ENCODE peak calls at places on chromosomes 7 and 10, in seven cellular contexts. One of them, this sample, is unnamed.

GRCh38 chr7:122709930-122710646 is 7.4 kb upstream of the RNF148 start:
- DNase-seq in breast epithelium: no peak
- DNase-seq in body of pancreas: no peak
- DNase-seq in vagina: no peak
- DNase-seq in cardiac muscle cell: no peak
- DNase-seq in effector memory CD4-positive, alpha-beta T cell: no peak
- DNase-seq in mammary epithelial cell: no peak
- DNase-seq in this sample: no peak

GRCh38 chr7:44395067-44395466 is 69.7 kb upstream of the CAMK2B start:
- DNase-seq in breast epithelium: no peak
- DNase-seq in body of pancreas: no peak
- DNase-seq in vagina: peak
- DNase-seq in cardiac muscle cell: no peak
- DNase-seq in effector memory CD4-positive, alpha-beta T cell: no peak
- DNase-seq in mammary epithelial cell: no peak
- DNase-seq in this sample: no peak

GRCh38 chr7:45021604-45022296 is 21.7 kb downstream of the CCM2 start:
- DNase-seq in breast epithelium: no peak
- DNase-seq in body of pancreas: no peak
- DNase-seq in vagina: no peak
- DNase-seq in cardiac muscle cell: peak
- DNase-seq in effector memory CD4-positive, alpha-beta T cell: no peak
- DNase-seq in mammary epithelial cell: peak
- DNase-seq in this sample: peak

GRCh38 chr7:46486264-46487206 is 565.5 kb upstream of the IGFBP3 start:
- DNase-seq in breast epithelium: no peak
- DNase-seq in body of pancreas: peak
- DNase-seq in vagina: peak
- DNase-seq in cardiac muscle cell: peak
- DNase-seq in effector memory CD4-positive, alpha-beta T cell: no peak
- DNase-seq in mammary epithelial cell: peak
- DNase-seq in this sample: no peak

GRCh38 chr7:155457544-155458316 is at the start of gene EN2:
- DNase-seq in breast epithelium: no peak
- DNase-seq in body of pancreas: no peak
- DNase-seq in vagina: no peak
- DNase-seq in cardiac muscle cell: no peak
- DNase-seq in effector memory CD4-positive, alpha-beta T cell: no peak
- DNase-seq in mammary epithelial cell: no peak
- DNase-seq in this sample: no peak

GRCh38 chr10:28279878-28280277 is 23.0 kb downstream of the MPP7 start:
- DNase-seq in breast epithelium: no peak
- DNase-seq in body of pancreas: no peak
- DNase-seq in vagina: no peak
- DNase-seq in cardiac muscle cell: no peak
- DNase-seq in effector memory CD4-positive, alpha-beta T cell: no peak
- DNase-seq in mammary epithelial cell: no peak
- DNase-seq in this sample: no peak

GRCh38 chr7:121366852-121367431 is 29.2 kb downstream of the FAM3C start:
- DNase-seq in breast epithelium: no peak
- DNase-seq in body of pancreas: peak
- DNase-seq in vagina: no peak
- DNase-seq in cardiac muscle cell: peak
- DNase-seq in effector memory CD4-positive, alpha-beta T cell: peak
- DNase-seq in mammary epithelial cell: no peak
- DNase-seq in this sample: no peak

GRCh38 chr10:36888925-36889573 is 236.3 kb upstream of the ANKRD30A start:
- DNase-seq in breast epithelium: peak
- DNase-seq in body of pancreas: peak
- DNase-seq in vagina: no peak
- DNase-seq in cardiac muscle cell: peak
- DNase-seq in effector memory CD4-positive, alpha-beta T cell: peak
- DNase-seq in mammary epithelial cell: peak
- DNase-seq in this sample: peak

GRCh38 chr10:117373848-117374505 is 1.3 kb downstream of the PDZD8 start:
- DNase-seq in breast epithelium: no peak
- DNase-seq in body of pancreas: peak
- DNase-seq in vagina: no peak
- DNase-seq in cardiac muscle cell: peak
- DNase-seq in effector memory CD4-positive, alpha-beta T cell: peak
- DNase-seq in mammary epithelial cell: peak
- DNase-seq in this sample: peak

GRCh38 chr7:128353610-128354009 is 7.9 kb downstream of the PRRT4 start:
- DNase-seq in breast epithelium: no peak
- DNase-seq in body of pancreas: no peak
- DNase-seq in vagina: peak
- DNase-seq in cardiac muscle cell: no peak
- DNase-seq in effector memory CD4-positive, alpha-beta T cell: no peak
- DNase-seq in mammary epithelial cell: no peak
- DNase-seq in this sample: no peak

GRCh38 chr7:105769951-105770628 is 106.3 kb downstream of the ATXN7L1 start:
- DNase-seq in breast epithelium: no peak
- DNase-seq in body of pancreas: no peak
- DNase-seq in vagina: no peak
- DNase-seq in cardiac muscle cell: no peak
- DNase-seq in effector memory CD4-positive, alpha-beta T cell: no peak
- DNase-seq in mammary epithelial cell: no peak
- DNase-seq in this sample: no peak

GRCh38 chr7:152464312-152465117 is 28.7 kb upstream of the KMT2C start:
- DNase-seq in breast epithelium: peak
- DNase-seq in body of pancreas: peak
- DNase-seq in vagina: peak
- DNase-seq in cardiac muscle cell: peak
- DNase-seq in effector memory CD4-positive, alpha-beta T cell: peak
- DNase-seq in mammary epithelial cell: peak
- DNase-seq in this sample: peak

GRCh38 chr10:73485320-73485719 is 10.5 kb downstream of the PPP3CB start:
- DNase-seq in breast epithelium: no peak
- DNase-seq in body of pancreas: no peak
- DNase-seq in vagina: no peak
- DNase-seq in cardiac muscle cell: no peak
- DNase-seq in effector memory CD4-positive, alpha-beta T cell: no peak
- DNase-seq in mammary epithelial cell: no peak
- DNase-seq in this sample: no peak

GRCh38 chr10:131727612-131728011 is 173.2 kb upstream of the PPP2R2D start:
- DNase-seq in breast epithelium: peak
- DNase-seq in body of pancreas: no peak
- DNase-seq in vagina: peak
- DNase-seq in cardiac muscle cell: no peak
- DNase-seq in effector memory CD4-positive, alpha-beta T cell: no peak
- DNase-seq in mammary epithelial cell: no peak
- DNase-seq in this sample: no peak

GRCh38 chr10:43846187-43846680 is 197.6 kb upstream of the ZNF32 start:
- DNase-seq in breast epithelium: no peak
- DNase-seq in body of pancreas: no peak
- DNase-seq in vagina: no peak
- DNase-seq in cardiac muscle cell: peak
- DNase-seq in effector memory CD4-positive, alpha-beta T cell: peak
- DNase-seq in mammary epithelial cell: no peak
- DNase-seq in this sample: no peak

GRCh38 chr7:22723171-22723601 is 3.8 kb upstream of the IL6 start:
- DNase-seq in breast epithelium: no peak
- DNase-seq in body of pancreas: peak
- DNase-seq in vagina: no peak
- DNase-seq in cardiac muscle cell: peak
- DNase-seq in effector memory CD4-positive, alpha-beta T cell: no peak
- DNase-seq in mammary epithelial cell: no peak
- DNase-seq in this sample: no peak

GRCh38 chr7:17474724-17475344 is 176.4 kb downstream of the AHR start:
- DNase-seq in breast epithelium: no peak
- DNase-seq in body of pancreas: no peak
- DNase-seq in vagina: no peak
- DNase-seq in cardiac muscle cell: no peak
- DNase-seq in effector memory CD4-positive, alpha-beta T cell: no peak
- DNase-seq in mammary epithelial cell: no peak
- DNase-seq in this sample: no peak

GRCh38 chr10:117133273-117134083 is 4.6 kb downstream of the VAX1 start:
- DNase-seq in breast epithelium: no peak
- DNase-seq in body of pancreas: no peak
- DNase-seq in vagina: no peak
- DNase-seq in cardiac muscle cell: no peak
- DNase-seq in effector memory CD4-positive, alpha-beta T cell: no peak
- DNase-seq in mammary epithelial cell: no peak
- DNase-seq in this sample: no peak

GRCh38 chr10:84328303-84329093 is at the start of gene CCSER2:
- DNase-seq in breast epithelium: peak
- DNase-seq in body of pancreas: peak
- DNase-seq in vagina: peak
- DNase-seq in cardiac muscle cell: peak
- DNase-seq in effector memory CD4-positive, alpha-beta T cell: peak
- DNase-seq in mammary epithelial cell: peak
- DNase-seq in this sample: peak

GRCh38 chr10:113612154-113612553 is 51.7 kb downstream of the NRAP start:
- DNase-seq in breast epithelium: no peak
- DNase-seq in body of pancreas: peak
- DNase-seq in vagina: no peak
- DNase-seq in cardiac muscle cell: no peak
- DNase-seq in effector memory CD4-positive, alpha-beta T cell: no peak
- DNase-seq in mammary epithelial cell: no peak
- DNase-seq in this sample: no peak

GRCh38 chr7:93889261-93889660 is 1.3 kb downstream of the TFPI2 start:
- DNase-seq in breast epithelium: no peak
- DNase-seq in body of pancreas: no peak
- DNase-seq in vagina: no peak
- DNase-seq in cardiac muscle cell: peak
- DNase-seq in effector memory CD4-positive, alpha-beta T cell: no peak
- DNase-seq in mammary epithelial cell: peak
- DNase-seq in this sample: no peak

GRCh38 chr10:80187465-80188409 is 17.6 kb downstream of the ANXA11 start:
- DNase-seq in breast epithelium: no peak
- DNase-seq in body of pancreas: peak
- DNase-seq in vagina: no peak
- DNase-seq in cardiac muscle cell: no peak
- DNase-seq in effector memory CD4-positive, alpha-beta T cell: peak
- DNase-seq in mammary epithelial cell: no peak
- DNase-seq in this sample: no peak

GRCh38 chr7:35729966-35730345 is 35.0 kb upstream of the HERPUD2 start:
- DNase-seq in breast epithelium: no peak
- DNase-seq in body of pancreas: no peak
- DNase-seq in vagina: no peak
- DNase-seq in cardiac muscle cell: no peak
- DNase-seq in effector memory CD4-positive, alpha-beta T cell: no peak
- DNase-seq in mammary epithelial cell: no peak
- DNase-seq in this sample: no peak
- H3K27ac ChIP-seq in breast epithelium: no peak
- H3K27ac ChIP-seq in body of pancreas: no peak
- H3K27ac ChIP-seq in vagina: no peak
- H3K27ac ChIP-seq in cardiac muscle cell: no peak
- H3K27ac ChIP-seq in effector memory CD4-positive, alpha-beta T cell: no peak
- H3K27ac ChIP-seq in mammary epithelial cell: no peak
- H3K27ac ChIP-seq in this sample: no peak

DNA sequence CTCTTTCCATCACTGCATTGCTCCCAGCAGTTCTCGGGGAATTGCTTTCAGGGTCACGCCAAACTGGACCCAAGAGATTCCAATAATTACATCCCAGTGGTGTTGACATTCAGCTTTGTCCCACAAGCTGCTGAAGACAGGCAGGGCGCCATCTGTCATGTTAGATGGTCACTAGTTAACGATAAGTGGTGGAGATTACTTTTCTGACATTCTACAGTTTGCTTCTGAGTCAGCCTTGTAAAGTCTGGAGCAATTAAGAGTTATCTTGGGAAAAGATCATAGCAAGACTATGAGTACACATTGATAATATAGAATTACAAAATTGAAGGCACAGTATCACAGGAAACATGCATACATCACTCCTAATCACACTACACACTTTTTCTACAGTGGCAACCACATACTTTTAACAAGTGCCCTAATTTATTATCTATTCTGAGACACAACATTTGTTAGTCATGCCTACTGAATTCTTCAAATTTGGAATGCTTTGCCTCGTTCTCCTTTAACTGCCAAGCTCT is 41.9 kb downstream of the SEMA3C start:
- DNase-seq in breast epithelium: no peak
- DNase-seq in body of pancreas: no peak
- DNase-seq in vagina: no peak
- DNase-seq in cardiac muscle cell: peak
- DNase-seq in effector memory CD4-positive, alpha-beta T cell: no peak
- DNase-seq in mammary epithelial cell: peak
- DNase-seq in this sample: no peak
- H3K27ac ChIP-seq in breast epithelium: no peak
- H3K27ac ChIP-seq in body of pancreas: no peak
- H3K27ac ChIP-seq in vagina: peak
- H3K27ac ChIP-seq in cardiac muscle cell: no peak
- H3K27ac ChIP-seq in effector memory CD4-positive, alpha-beta T cell: no peak
- H3K27ac ChIP-seq in mammary epithelial cell: no peak
- H3K27ac ChIP-seq in this sample: no peak

GRCh38 chr10:15313844-15314243 is 57.2 kb downstream of the FAM171A1 start:
- DNase-seq in breast epithelium: no peak
- DNase-seq in body of pancreas: no peak
- DNase-seq in vagina: no peak
- DNase-seq in cardiac muscle cell: peak
- DNase-seq in effector memory CD4-positive, alpha-beta T cell: no peak
- DNase-seq in mammary epithelial cell: no peak
- DNase-seq in this sample: peak
- H3K27ac ChIP-seq in breast epithelium: no peak
- H3K27ac ChIP-seq in body of pancreas: no peak
- H3K27ac ChIP-seq in vagina: no peak
- H3K27ac ChIP-seq in cardiac muscle cell: peak
- H3K27ac ChIP-seq in effector memory CD4-positive, alpha-beta T cell: no peak
- H3K27ac ChIP-seq in mammary epithelial cell: no peak
- H3K27ac ChIP-seq in this sample: peak

GRCh38 chr7:134962270-134962669 is 24.0 kb upstream of the AGBL3 start:
- DNase-seq in breast epithelium: no peak
- DNase-seq in body of pancreas: no peak
- DNase-seq in vagina: no peak
- DNase-seq in cardiac muscle cell: no peak
- DNase-seq in effector memory CD4-positive, alpha-beta T cell: no peak
- DNase-seq in mammary epithelial cell: no peak
- DNase-seq in this sample: no peak
- H3K27ac ChIP-seq in breast epithelium: no peak
- H3K27ac ChIP-seq in body of pancreas: no peak
- H3K27ac ChIP-seq in vagina: no peak
- H3K27ac ChIP-seq in cardiac muscle cell: no peak
- H3K27ac ChIP-seq in effector memory CD4-positive, alpha-beta T cell: no peak
- H3K27ac ChIP-seq in mammary epithelial cell: no peak
- H3K27ac ChIP-seq in this sample: no peak

DNA sequence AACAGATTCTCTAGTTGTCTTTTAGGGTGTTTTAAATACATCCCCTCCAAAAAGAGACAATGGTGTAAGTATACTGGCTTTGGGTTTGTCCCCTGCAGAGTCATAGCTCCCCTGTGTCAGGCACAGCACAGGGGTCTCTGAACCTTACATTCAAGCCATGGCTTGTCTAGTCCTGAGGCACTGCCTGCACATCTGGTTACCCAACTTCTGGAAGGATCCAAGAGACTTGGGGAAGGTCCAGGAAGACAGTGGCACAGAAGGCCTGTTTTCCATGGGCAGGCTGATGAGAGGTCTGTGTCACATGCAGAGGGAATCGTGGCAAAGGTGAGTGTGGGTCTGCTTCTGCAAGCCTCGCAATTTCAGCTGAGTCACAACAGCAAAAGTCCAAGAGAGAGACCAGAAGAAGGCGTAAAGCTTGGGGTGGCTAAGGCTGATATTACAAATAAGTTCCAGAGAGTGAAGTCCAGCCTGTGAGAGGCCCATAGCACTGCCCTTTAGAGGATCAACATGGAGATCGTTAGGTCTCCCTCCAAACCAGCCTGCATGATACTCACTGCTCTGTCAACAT is 28.3 kb upstream of the BMPR1A start:
- DNase-seq in breast epithelium: no peak
- DNase-seq in body of pancreas: no peak
- DNase-seq in vagina: no peak
- DNase-seq in cardiac muscle cell: no peak
- DNase-seq in effector memory CD4-positive, alpha-beta T cell: no peak
- DNase-seq in mammary epithelial cell: no peak
- DNase-seq in this sample: no peak
- H3K27ac ChIP-seq in breast epithelium: no peak
- H3K27ac ChIP-seq in body of pancreas: no peak
- H3K27ac ChIP-seq in vagina: no peak
- H3K27ac ChIP-seq in cardiac muscle cell: peak
- H3K27ac ChIP-seq in effector memory CD4-positive, alpha-beta T cell: no peak
- H3K27ac ChIP-seq in mammary epithelial cell: no peak
- H3K27ac ChIP-seq in this sample: no peak

GRCh38 chr10:63664341-63664885 is 143.2 kb downstream of the REEP3 start:
- DNase-seq in breast epithelium: no peak
- DNase-seq in body of pancreas: no peak
- DNase-seq in vagina: no peak
- DNase-seq in cardiac muscle cell: no peak
- DNase-seq in effector memory CD4-positive, alpha-beta T cell: no peak
- DNase-seq in mammary epithelial cell: no peak
- DNase-seq in this sample: no peak
- H3K27ac ChIP-seq in breast epithelium: no peak
- H3K27ac ChIP-seq in body of pancreas: no peak
- H3K27ac ChIP-seq in vagina: no peak
- H3K27ac ChIP-seq in cardiac muscle cell: no peak
- H3K27ac ChIP-seq in effector memory CD4-positive, alpha-beta T cell: no peak
- H3K27ac ChIP-seq in mammary epithelial cell: no peak
- H3K27ac ChIP-seq in this sample: no peak